ENCODE peak calls at places on chromosomes 3 and 15, in six cellular contexts. One of them, this sample, is unnamed.

GRCh38 chr3:133894334-133895207 is 1.1 kb downstream of the RAB6B start:
- DNase-seq in GM10248: no peak
- DNase-seq in brain microvascular endothelial cell: no peak
- DNase-seq in lower leg skin: no peak
- DNase-seq in GM12864: no peak
- DNase-seq in OCI-LY7: no peak
- DNase-seq in this sample: peak; percentile 41

GRCh38 chr15:67254238-67255175 is at the start of the genes AAGAB and IQCH:
- DNase-seq in brain microvascular endothelial cell: peak; percentile 98
- DNase-seq in OCI-LY7: peak; percentile 96
- DNase-seq in lower leg skin: peak; percentile 96
- DNase-seq in GM12864: peak; percentile 86
- DNase-seq in GM10248: peak; percentile 99
- DNase-seq in this sample: peak; percentile 99

GRCh38 chr3:192514081-192514753 is 213.1 kb downstream of the FGF12 start:
- DNase-seq in GM12864: no peak
- DNase-seq in brain microvascular endothelial cell: no peak
- DNase-seq in OCI-LY7: no peak
- DNase-seq in GM10248: no peak
- DNase-seq in lower leg skin: no peak
- DNase-seq in this sample: peak; percentile 18

GRCh38 chr15:38844683-38845195 is 280.1 kb upstream of the RASGRP1 start:
- DNase-seq in brain microvascular endothelial cell: no peak
- DNase-seq in lower leg skin: no peak
- DNase-seq in OCI-LY7: no peak
- DNase-seq in GM10248: no peak
- DNase-seq in GM12864: no peak
- DNase-seq in this sample: no peak

GRCh38 chr15:92020765-92021164 is 167.3 kb downstream of the SLCO3A1 start:
- DNase-seq in lower leg skin: no peak
- DNase-seq in GM12864: no peak
- DNase-seq in GM10248: no peak
- DNase-seq in brain microvascular endothelial cell: no peak
- DNase-seq in OCI-LY7: no peak
- DNase-seq in this sample: no peak

GRCh38 chr15:85858586-85859375 is 64.1 kb upstream of the KLHL25 start:
- DNase-seq in GM12864: peak; percentile 34
- DNase-seq in GM10248: peak; percentile 81
- DNase-seq in OCI-LY7: peak; percentile 73
- DNase-seq in brain microvascular endothelial cell: peak; percentile 24
- DNase-seq in lower leg skin: peak; percentile 29
- DNase-seq in this sample: peak; percentile 83

GRCh38 chr15:77607894-77608261 is 24.8 kb downstream of the LINGO1 start:
- DNase-seq in brain microvascular endothelial cell: no peak
- DNase-seq in GM12864: no peak
- DNase-seq in OCI-LY7: no peak
- DNase-seq in lower leg skin: no peak
- DNase-seq in GM10248: no peak
- DNase-seq in this sample: no peak

GRCh38 chr3:105387122-105387751 is 20.5 kb downstream of the ALCAM start:
- DNase-seq in GM10248: no peak
- DNase-seq in OCI-LY7: no peak
- DNase-seq in GM12864: no peak
- DNase-seq in lower leg skin: no peak
- DNase-seq in brain microvascular endothelial cell: no peak
- DNase-seq in this sample: no peak

GRCh38 chr3:161150001-161150525 is 44.9 kb upstream of the B3GALNT1 start:
- DNase-seq in GM10248: no peak
- DNase-seq in GM12864: no peak
- DNase-seq in OCI-LY7: no peak
- DNase-seq in lower leg skin: no peak
- DNase-seq in brain microvascular endothelial cell: no peak
- DNase-seq in this sample: no peak

GRCh38 chr3:104696470-104696869 is 670.2 kb upstream of the ALCAM start:
- DNase-seq in GM10248: no peak
- DNase-seq in GM12864: no peak
- DNase-seq in lower leg skin: no peak
- DNase-seq in OCI-LY7: no peak
- DNase-seq in brain microvascular endothelial cell: no peak
- DNase-seq in this sample: no peak

GRCh38 chr15:83108266-83109219 is 1.1 kb downstream of the TM6SF1 start:
- DNase-seq in lower leg skin: peak; percentile 53
- DNase-seq in brain microvascular endothelial cell: no peak
- DNase-seq in GM12864: peak; percentile 73
- DNase-seq in OCI-LY7: peak; percentile 93
- DNase-seq in GM10248: peak; percentile 53
- DNase-seq in this sample: peak; percentile 62

GRCh38 chr3:143677420-143677819 is 170.8 kb downstream of the SLC9A9 start:
- DNase-seq in GM10248: no peak
- DNase-seq in brain microvascular endothelial cell: no peak
- DNase-seq in OCI-LY7: no peak
- DNase-seq in lower leg skin: no peak
- DNase-seq in GM12864: no peak
- DNase-seq in this sample: no peak

GRCh38 chr3:197485143-197485542 is 70.6 kb downstream of the BDH1 start:
- DNase-seq in GM10248: no peak
- DNase-seq in lower leg skin: no peak
- DNase-seq in GM12864: no peak
- DNase-seq in brain microvascular endothelial cell: no peak
- DNase-seq in OCI-LY7: no peak
- DNase-seq in this sample: no peak

GRCh38 chr15:65611888-65612615 is 1.1 kb upstream of the INTS14 start:
- DNase-seq in GM10248: no peak
- DNase-seq in OCI-LY7: peak; percentile 43
- DNase-seq in brain microvascular endothelial cell: no peak
- DNase-seq in lower leg skin: no peak
- DNase-seq in GM12864: no peak
- DNase-seq in this sample: no peak

GRCh38 chr15:84992157-84992940 is 10.7 kb downstream of the PDE8A start:
- DNase-seq in OCI-LY7: no peak
- DNase-seq in GM12864: no peak
- DNase-seq in lower leg skin: no peak
- DNase-seq in GM10248: no peak
- DNase-seq in brain microvascular endothelial cell: peak; percentile 65
- DNase-seq in this sample: no peak

GRCh38 chr15:69976366-69976994 is 121.2 kb downstream of the TLE3 start:
- DNase-seq in GM12864: no peak
- DNase-seq in OCI-LY7: peak; percentile 81
- DNase-seq in brain microvascular endothelial cell: peak; percentile 28
- DNase-seq in GM10248: no peak
- DNase-seq in lower leg skin: no peak
- DNase-seq in this sample: peak; percentile 55

GRCh38 chr15:87752250-87752951 is 504.1 kb downstream of the NTRK3 start:
- DNase-seq in brain microvascular endothelial cell: peak; percentile 86
- DNase-seq in lower leg skin: no peak
- DNase-seq in OCI-LY7: no peak
- DNase-seq in GM12864: no peak
- DNase-seq in GM10248: no peak
- DNase-seq in this sample: no peak

GRCh38 chr3:177041021-177041729 is 156.1 kb downstream of the TBL1XR1 start:
- DNase-seq in GM12864: no peak
- DNase-seq in lower leg skin: peak; percentile 84
- DNase-seq in brain microvascular endothelial cell: no peak
- DNase-seq in OCI-LY7: no peak
- DNase-seq in GM10248: no peak
- DNase-seq in this sample: no peak

GRCh38 chr3:78257956-78258530 is 1218.1 kb downstream of the ROBO2 start:
- DNase-seq in lower leg skin: no peak
- DNase-seq in brain microvascular endothelial cell: no peak
- DNase-seq in GM12864: no peak
- DNase-seq in GM10248: no peak
- DNase-seq in OCI-LY7: no peak
- DNase-seq in this sample: no peak

GRCh38 chr15:68542771-68543544 is 35.8 kb upstream of the CORO2B start:
- DNase-seq in OCI-LY7: no peak
- DNase-seq in brain microvascular endothelial cell: peak; percentile 99
- DNase-seq in GM10248: no peak
- DNase-seq in lower leg skin: peak; percentile 67
- DNase-seq in GM12864: no peak
- DNase-seq in this sample: no peak

GRCh38 chr15:63345391-63345752 is 36.3 kb downstream of the CA12 start:
- DNase-seq in brain microvascular endothelial cell: no peak
- DNase-seq in GM12864: no peak
- DNase-seq in GM10248: no peak
- DNase-seq in lower leg skin: no peak
- DNase-seq in OCI-LY7: no peak
- DNase-seq in this sample: no peak

GRCh38 chr3:11452988-11453847 is 181.0 kb downstream of the ATG7 start:
- DNase-seq in GM12864: no peak
- DNase-seq in brain microvascular endothelial cell: peak; percentile 77
- DNase-seq in OCI-LY7: no peak
- DNase-seq in GM10248: no peak
- DNase-seq in lower leg skin: no peak
- DNase-seq in this sample: no peak

GRCh38 chr15:59892995-59893394 is 111.1 kb upstream of the FOXB1 start:
- DNase-seq in GM12864: no peak
- DNase-seq in lower leg skin: no peak
- DNase-seq in OCI-LY7: no peak
- DNase-seq in GM10248: no peak
- DNase-seq in brain microvascular endothelial cell: peak; percentile 17
- DNase-seq in this sample: no peak

GRCh38 chr15:37695719-37696118 is 238.7 kb upstream of the TMCO5A start:
- DNase-seq in GM12864: no peak
- DNase-seq in OCI-LY7: no peak
- DNase-seq in brain microvascular endothelial cell: peak; percentile 41
- DNase-seq in lower leg skin: no peak
- DNase-seq in GM10248: no peak
- DNase-seq in this sample: no peak

GRCh38 chr3:52088445-52089367 is 32.3 kb upstream of the DUSP7 start:
- DNase-seq in GM10248: no peak
- DNase-seq in brain microvascular endothelial cell: peak; percentile 79
- DNase-seq in OCI-LY7: no peak
- DNase-seq in lower leg skin: no peak
- DNase-seq in GM12864: no peak
- DNase-seq in this sample: no peak

GRCh38 chr3:49668414-49668797 is 5.7 kb upstream of the APEH start:
- DNase-seq in lower leg skin: no peak
- DNase-seq in brain microvascular endothelial cell: no peak
- DNase-seq in GM12864: no peak
- DNase-seq in GM10248: no peak
- DNase-seq in OCI-LY7: peak; percentile 19
- DNase-seq in this sample: no peak

GRCh38 chr15:82081904-82082810 is 36.3 kb upstream of the MEX3B start:
- DNase-seq in OCI-LY7: no peak
- DNase-seq in GM12864: no peak
- DNase-seq in GM10248: no peak
- DNase-seq in brain microvascular endothelial cell: peak; percentile 96
- DNase-seq in lower leg skin: no peak
- DNase-seq in this sample: no peak

GRCh38 chr15:72341361-72341760 is 21.4 kb upstream of the CELF6 start:
- DNase-seq in lower leg skin: no peak
- DNase-seq in GM10248: no peak
- DNase-seq in OCI-LY7: no peak
- DNase-seq in brain microvascular endothelial cell: no peak
- DNase-seq in GM12864: no peak
- DNase-seq in this sample: no peak
- TF ChIP-seq CTCF in lower leg skin: no peak
- TF ChIP-seq CTCF in GM10248: no peak
- TF ChIP-seq CTCF in OCI-LY7: peak; percentile 15
- TF ChIP-seq CTCF in brain microvascular endothelial cell: peak; percentile 56
- TF ChIP-seq CTCF in GM12864: no peak
- TF ChIP-seq CTCF in this sample: no peak

GRCh38 chr3:154781595-154781994 is 298.5 kb upstream of the MME start:
- DNase-seq in GM10248: no peak
- DNase-seq in OCI-LY7: no peak
- DNase-seq in brain microvascular endothelial cell: no peak
- DNase-seq in GM12864: no peak
- DNase-seq in lower leg skin: no peak
- DNase-seq in this sample: no peak
- TF ChIP-seq CTCF in GM10248: no peak
- TF ChIP-seq CTCF in OCI-LY7: no peak
- TF ChIP-seq CTCF in brain microvascular endothelial cell: peak; percentile 34
- TF ChIP-seq CTCF in GM12864: no peak
- TF ChIP-seq CTCF in lower leg skin: no peak
- TF ChIP-seq CTCF in this sample: no peak

GRCh38 chr3:181103605-181104004 is 114.1 kb upstream of the DNAJC19 start:
- DNase-seq in GM10248: no peak
- DNase-seq in GM12864: peak; percentile 4
- DNase-seq in lower leg skin: no peak
- DNase-seq in brain microvascular endothelial cell: no peak
- DNase-seq in OCI-LY7: peak; percentile 67
- DNase-seq in this sample: peak; percentile 15
- TF ChIP-seq CTCF in GM10248: peak; percentile 13
- TF ChIP-seq CTCF in GM12864: peak; percentile 49
- TF ChIP-seq CTCF in lower leg skin: no peak
- TF ChIP-seq CTCF in brain microvascular endothelial cell: peak; percentile 38
- TF ChIP-seq CTCF in OCI-LY7: peak; percentile 78
- TF ChIP-seq CTCF in this sample: peak; percentile 20

GRCh38 chr3:141230293-141230692 is 1.3 kb upstream of the PXYLP1 start:
- DNase-seq in brain microvascular endothelial cell: no peak
- DNase-seq in OCI-LY7: no peak
- DNase-seq in lower leg skin: no peak
- DNase-seq in GM10248: no peak
- DNase-seq in GM12864: no peak
- DNase-seq in this sample: no peak

GRCh38 chr3:141233457-141234161 is 2.0 kb downstream of the PXYLP1 start:
- DNase-seq in OCI-LY7: no peak
- DNase-seq in lower leg skin: no peak
- DNase-seq in brain microvascular endothelial cell: no peak
- DNase-seq in GM12864: no peak
- DNase-seq in GM10248: no peak
- DNase-seq in this sample: no peak

GRCh38 chr3:141231923-141232861 is 567 bp downstream of the PXYLP1 start:
- DNase-seq in GM10248: no peak
- DNase-seq in OCI-LY7: no peak
- DNase-seq in GM12864: no peak
- DNase-seq in lower leg skin: no peak
- DNase-seq in brain microvascular endothelial cell: no peak
- DNase-seq in this sample: peak; percentile 43

GRCh38 chr3:141229132-141229531 is 2.5 kb upstream of the PXYLP1 start:
- DNase-seq in GM10248: no peak
- DNase-seq in GM12864: no peak
- DNase-seq in OCI-LY7: no peak
- DNase-seq in brain microvascular endothelial cell: no peak
- DNase-seq in lower leg skin: no peak
- DNase-seq in this sample: no peak

DNA sequence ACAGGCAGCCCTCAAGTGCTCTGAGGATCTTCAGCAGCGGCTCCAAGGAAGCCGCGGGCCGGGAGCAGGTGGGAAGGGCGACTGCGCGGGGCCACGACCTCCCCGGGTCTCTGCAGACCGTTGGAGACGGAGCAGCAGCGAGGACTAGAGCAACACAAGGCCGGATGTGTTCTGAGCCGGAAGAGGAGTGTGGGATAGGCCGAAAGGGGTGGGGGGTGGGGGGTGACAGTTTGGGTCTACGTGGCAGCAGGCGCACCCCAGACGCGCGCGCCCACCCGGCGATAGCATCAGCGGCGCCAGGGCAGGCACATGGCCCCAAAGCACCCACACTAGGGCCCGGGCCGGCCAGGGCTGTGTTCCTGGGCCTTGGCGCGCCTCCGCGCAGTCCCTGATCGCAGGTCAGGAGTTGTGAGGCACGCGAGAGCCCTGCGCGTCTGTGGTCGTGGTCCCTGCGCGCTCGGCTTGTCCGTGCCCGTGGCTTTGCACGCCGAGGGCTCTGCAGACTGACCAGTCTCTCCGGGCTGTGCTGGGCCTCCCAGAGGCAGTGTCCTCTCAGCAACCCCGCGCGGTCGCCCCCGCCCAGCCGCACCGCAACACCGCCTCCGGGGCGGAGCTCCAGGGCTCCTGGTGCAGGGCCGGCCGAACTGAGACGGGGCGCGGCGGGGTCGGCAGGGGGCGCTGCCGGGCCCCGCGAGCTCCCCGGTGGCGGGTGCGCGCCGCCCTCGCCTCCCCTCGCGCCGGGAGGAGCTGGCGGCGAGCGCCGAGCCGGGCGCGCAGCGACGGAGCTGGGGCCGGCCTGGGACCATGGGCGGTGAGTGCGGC is at the start of gene PXYLP1:
- DNase-seq in OCI-LY7: peak; percentile 85
- DNase-seq in lower leg skin: peak; percentile 88
- DNase-seq in GM10248: peak; percentile 96
- DNase-seq in GM12864: no peak
- DNase-seq in brain microvascular endothelial cell: peak; percentile 91
- DNase-seq in this sample: peak; percentile 97
- TF ChIP-seq CTCF in OCI-LY7: peak; percentile 65
- TF ChIP-seq CTCF in lower leg skin: no peak
- TF ChIP-seq CTCF in GM10248: peak; percentile 84
- TF ChIP-seq CTCF in GM12864: peak; percentile 61
- TF ChIP-seq CTCF in brain microvascular endothelial cell: peak; percentile 42
- TF ChIP-seq CTCF in this sample: peak; percentile 89

This sample was measured in GM13976.